ENCODE peak calls at places on chromosomes 16 and 17, in seven cellular contexts. Z is psoas muscle; X is stimulated activated CD4-positive, alpha-beta T cell treated with anti-CD3 and anti-CD28 coated beads, Interleukin-2, amount 100 ng/mL, for 48 hours; S is T-helper 22 cell; R is left kidney; K is activated CD4-positive, alpha-beta T cell treated with anti-CD3 and anti-CD28 coated beads for 24 hours; V is stimulated activated CD8-positive, alpha-beta memory T cell treated with anti-CD3 and anti-CD28 coated beads, Interleukin-4, amount 100 ng/mL, for 24 hours. O is an unnamed sample.

GRCh38 chr17:58487589-58488427 is at the start of gene HSF5:
- DNase-seq in Z (peak; percentile 28), X (peak; percentile 65), S (peak; percentile 50), R (peak; percentile 81), K (peak; percentile 57), V (peak; percentile 65), O (peak; percentile 49)

GRCh38 chr17:31530391-31530990 is 139.0 kb downstream of the RAB11FIP4 start:
- DNase-seq in Z (no peak), X (no peak), S (no peak), R (peak; percentile 24), K (no peak), V (no peak), O (no peak)

GRCh38 chr17:80063815-80064585 is 27.6 kb downstream of the CCDC40 start:
- DNase-seq in Z (peak; percentile 76), X (no peak), S (no peak), R (no peak), K (no peak), V (no peak), O (no peak)

GRCh38 chr16:10971560-10971961 is 27.2 kb downstream of the CLEC16A start:
- DNase-seq in Z (no peak), X (peak; percentile 44), S (no peak), R (peak; percentile 88), K (peak; percentile 41), V (no peak), O (no peak)

GRCh38 chr16:23679274-23679985 is 741 bp downstream of the PLK1 start:
- DNase-seq in Z (no peak), X (peak; percentile 30), S (no peak), R (peak; percentile 63), K (no peak), V (no peak), O (no peak)

GRCh38 chr17:33202011-33202410 is 91.1 kb downstream of the ASIC2 start:
- DNase-seq in Z (no peak), X (no peak), S (no peak), R (no peak), K (no peak), V (no peak), O (no peak)

GRCh38 chr16:81908466-81909230 is 102.6 kb downstream of the SDR42E1 start:
- DNase-seq in Z (no peak), X (no peak), S (no peak), R (no peak), K (no peak), V (no peak), O (no peak)

GRCh38 chr17:7296189-7296861 is 1.9 kb upstream of the YBX2 start:
- DNase-seq in Z (peak; percentile 90), X (peak; percentile 66), S (peak; percentile 30), R (peak; percentile 90), K (peak; percentile 53), V (peak; percentile 61), O (peak; percentile 85)

GRCh38 chr17:601462-602303 is 113.0 kb downstream of the VPS53 start:
- DNase-seq in Z (no peak), X (no peak), S (no peak), R (no peak), K (no peak), V (no peak), O (no peak)

GRCh38 chr17:50514936-50515702 is 6.9 kb downstream of the MYCBPAP start:
- DNase-seq in Z (no peak), X (no peak), S (no peak), R (peak; percentile 54), K (no peak), V (no peak), O (no peak)

GRCh38 chr17:57953703-57954420 is 1.4 kb downstream of the CUEDC1 start:
- DNase-seq in Z (no peak), X (no peak), S (no peak), R (no peak), K (no peak), V (no peak), O (no peak)

GRCh38 chr17:6815775-6816174 is 15.8 kb downstream of the TEKT1 start:
- DNase-seq in Z (peak; percentile 14), X (no peak), S (no peak), R (no peak), K (no peak), V (no peak), O (no peak)

GRCh38 chr16:23807028-23807427 is 28.8 kb upstream of the PRKCB start:
- DNase-seq in Z (no peak), X (no peak), S (no peak), R (no peak), K (no peak), V (no peak), O (no peak)

GRCh38 chr16:26976913-26977312 is 89.8 kb upstream of the C16orf82 start:
- DNase-seq in Z (no peak), X (no peak), S (no peak), R (no peak), K (no peak), V (no peak), O (no peak)

GRCh38 chr17:64504769-64505319 is 1.2 kb downstream of the DDX5 start:
- DNase-seq in Z (no peak), X (no peak), S (no peak), R (peak; percentile 53), K (no peak), V (no peak), O (no peak)

GRCh38 chr16:67166035-67166882 is 1.7 kb downstream of the HSF4 start:
- DNase-seq in Z (peak; percentile 8), X (no peak), S (no peak), R (no peak), K (no peak), V (no peak), O (no peak)

GRCh38 chr17:38416840-38417209 is 11.4 kb upstream of the ARHGAP23 start:
- DNase-seq in Z (no peak), X (no peak), S (no peak), R (no peak), K (no peak), V (no peak), O (no peak)

GRCh38 chr16:54510619-54511018 is 224.0 kb upstream of the IRX3 start:
- DNase-seq in Z (no peak), X (no peak), S (no peak), R (no peak), K (no peak), V (no peak), O (no peak)

GRCh38 chr17:38730526-38731379 is 612 bp downstream of the CISD3 start:
- DNase-seq in Z (peak; percentile 80), X (no peak), S (no peak), R (peak; percentile 82), K (no peak), V (no peak), O (no peak)

GRCh38 chr17:17669081-17669850 is 12.0 kb upstream of the RAI1 start:
- DNase-seq in Z (no peak), X (no peak), S (no peak), R (peak; percentile 68), K (no peak), V (no peak), O (no peak)

GRCh38 chr16:48123104-48123788 is 32.5 kb downstream of the ABCC12 start:
- DNase-seq in Z (peak; percentile 30), X (peak; percentile 50), S (no peak), R (no peak), K (peak; percentile 39), V (peak; percentile 28), O (no peak)

GRCh38 chr17:76635659-76636360 is 7.7 kb downstream of the ST6GALNAC1 start:
- DNase-seq in Z (no peak), X (no peak), S (no peak), R (no peak), K (no peak), V (no peak), O (no peak)

GRCh38 chr17:34892864-34893263 is 68.4 kb downstream of the CCT6B start:
- DNase-seq in Z (no peak), X (no peak), S (no peak), R (peak; percentile 66), K (no peak), V (no peak), O (no peak)

GRCh38 chr17:27627514-27627913 is 3.5 kb upstream of the LGALS9 start:
- DNase-seq in Z (no peak), X (no peak), S (no peak), R (no peak), K (no peak), V (no peak), O (no peak)

GRCh38 chr17:38579934-38580333 is 25.8 kb downstream of the SRCIN1 start:
- DNase-seq in Z (no peak), X (no peak), S (no peak), R (peak; percentile 74), K (no peak), V (no peak), O (no peak)

GRCh38 chr16:9384141-9384540 is 292.7 kb downstream of the HAPSTR1 start:
- DNase-seq in Z (no peak), X (no peak), S (no peak), R (no peak), K (no peak), V (no peak), O (no peak)

GRCh38 chr17:27239046-27239445 is 54.9 kb upstream of the WSB1 start:
- DNase-seq in Z (no peak), X (peak; percentile 15), S (no peak), R (no peak), K (no peak), V (no peak), O (peak; percentile 36)

GRCh38 chr16:89335803-89336485 is 118.4 kb downstream of the ZNF778 start:
- DNase-seq in Z (no peak), X (no peak), S (no peak), R (no peak), K (no peak), V (no peak), O (no peak)

GRCh38 chr17:66146394-66146793 is 45.5 kb downstream of the CEP112 start:
- DNase-seq in Z (no peak), X (no peak), S (no peak), R (no peak), K (no peak), V (no peak), O (no peak)

GRCh38 chr17:39277110-39277509 is 51.4 kb upstream of the STAC2 start:
- DNase-seq in Z (no peak), X (no peak), S (no peak), R (no peak), K (no peak), V (no peak), O (no peak)

GRCh38 chr17:45098869-45099616 is 33.3 kb downstream of the PLCD3 start:
- DNase-seq in Z (peak; percentile 90), X (peak; percentile 72), S (peak; percentile 40), R (peak; percentile 95), K (peak; percentile 57), V (peak; percentile 64), O (peak; percentile 91)

GRCh38 chr17:57587201-57587870 is 157.8 kb downstream of the CCDC182 start:
- DNase-seq in Z (no peak), X (no peak), S (no peak), R (peak; percentile 80), K (no peak), V (no peak), O (no peak)

GRCh38 chr17:80510772-80511171 is 33.9 kb upstream of the RPTOR start:
- DNase-seq in Z (no peak), X (no peak), S (no peak), R (no peak), K (no peak), V (no peak), O (no peak)

GRCh38 chr17:60328679-60329078 is 63.3 kb downstream of the USP32 start:
- DNase-seq in Z (no peak), X (no peak), S (no peak), R (no peak), K (no peak), V (no peak), O (no peak)

GRCh38 chr17:80105762-80106161 is 4.4 kb downstream of the GAA start:
- DNase-seq in Z (peak; percentile 15), X (no peak), S (no peak), R (no peak), K (no peak), V (no peak), O (no peak)

GRCh38 chr17:21419299-21420239 is 43.4 kb downstream of the KCNJ12 start:
- DNase-seq in Z (no peak), X (no peak), S (no peak), R (peak; percentile 50), K (peak; percentile 15), V (peak; percentile 26), O (no peak)

GRCh38 chr17:915416-916201 is 64.0 kb downstream of the NXN start:
- DNase-seq in Z (peak; percentile 31), X (no peak), S (no peak), R (peak; percentile 35), K (no peak), V (no peak), O (no peak)

GRCh38 chr17:71440513-71440912 is 680.3 kb upstream of the SOX9 start:
- DNase-seq in Z (no peak), X (no peak), S (no peak), R (no peak), K (no peak), V (no peak), O (no peak)

O was measured in GM19239.